ENCODE peak calls at places on chromosome 22, in five cellular contexts. One of them, this sample, is unnamed. For H3K4me1, the result is how much of the 10 kb centered on the place peaks cover.

GRCh38 chr22:32063701-32064100 is 20.6 kb downstream of the SLC5A1 start:
- DNase-seq in heart left ventricle: no peak
- DNase-seq in GM23338: no peak
- DNase-seq in transverse colon: no peak
- DNase-seq in A549: no peak
- DNase-seq in this sample: no peak

GRCh38 chr22:25053153-25053805 is 100.8 kb downstream of the KIAA1671 start:
- DNase-seq in heart left ventricle: no peak
- DNase-seq in GM23338: no peak
- DNase-seq in transverse colon: peak
- DNase-seq in A549: no peak
- DNase-seq in this sample: no peak

GRCh38 chr22:20434773-20435172 is 2.9 kb downstream of the SCARF2 start:
- DNase-seq in heart left ventricle: peak
- DNase-seq in GM23338: no peak
- DNase-seq in transverse colon: no peak
- DNase-seq in A549: no peak
- DNase-seq in this sample: no peak

GRCh38 chr22:40348025-40348658 is 1.8 kb downstream of the ADSL start:
- DNase-seq in heart left ventricle: no peak
- DNase-seq in GM23338: peak
- DNase-seq in transverse colon: peak
- DNase-seq in A549: peak
- DNase-seq in this sample: peak

GRCh38 chr22:31504282-31504681 is 7.9 kb downstream of the SFI1 start:
- DNase-seq in heart left ventricle: no peak
- DNase-seq in GM23338: no peak
- DNase-seq in transverse colon: no peak
- DNase-seq in A549: no peak
- DNase-seq in this sample: no peak

GRCh38 chr22:36366291-36366708 is 21.5 kb downstream of the MYH9 start:
- DNase-seq in heart left ventricle: no peak
- DNase-seq in GM23338: no peak
- DNase-seq in transverse colon: no peak
- DNase-seq in A549: no peak
- DNase-seq in this sample: no peak

GRCh38 chr22:40463727-40464126 is 93.3 kb downstream of the SGSM3 start:
- DNase-seq in heart left ventricle: no peak
- DNase-seq in GM23338: no peak
- DNase-seq in transverse colon: no peak
- DNase-seq in A549: no peak
- DNase-seq in this sample: no peak

GRCh38 chr22:30235687-30236170 is 10.8 kb downstream of the LIF start:
- DNase-seq in heart left ventricle: no peak
- DNase-seq in GM23338: peak
- DNase-seq in transverse colon: no peak
- DNase-seq in A549: peak
- DNase-seq in this sample: no peak

GRCh38 chr22:45977551-45978274 is 751 bp upstream of the WNT7B start:
- DNase-seq in heart left ventricle: no peak
- DNase-seq in GM23338: peak
- DNase-seq in transverse colon: no peak
- DNase-seq in A549: peak
- DNase-seq in this sample: no peak

GRCh38 chr22:36144886-36145541 is 15.5 kb downstream of the APOL3 start:
- DNase-seq in heart left ventricle: no peak
- DNase-seq in GM23338: peak
- DNase-seq in transverse colon: peak
- DNase-seq in A549: peak
- DNase-seq in this sample: peak

GRCh38 chr22:30041881-30042280 is 38.4 kb upstream of the HORMAD2 start:
- DNase-seq in heart left ventricle: no peak
- DNase-seq in GM23338: no peak
- DNase-seq in transverse colon: no peak
- DNase-seq in A549: no peak
- DNase-seq in this sample: no peak

GRCh38 chr22:36329217-36330078 is 58.3 kb downstream of the MYH9 start:
- DNase-seq in heart left ventricle: no peak
- DNase-seq in GM23338: peak
- DNase-seq in transverse colon: peak
- DNase-seq in A549: peak
- DNase-seq in this sample: no peak

GRCh38 chr22:30591191-30591587 is 521 bp downstream of the PES1 start:
- DNase-seq in heart left ventricle: no peak
- DNase-seq in GM23338: no peak
- DNase-seq in transverse colon: no peak
- DNase-seq in A549: no peak
- DNase-seq in this sample: no peak

GRCh38 chr22:27311666-27312566 is 489.6 kb downstream of the MN1 start:
- DNase-seq in heart left ventricle: no peak
- DNase-seq in GM23338: peak
- DNase-seq in transverse colon: peak
- DNase-seq in A549: no peak
- DNase-seq in this sample: no peak

GRCh38 chr22:33923660-33924246 is 3.5 kb upstream of the LARGE1 start:
- DNase-seq in heart left ventricle: no peak
- DNase-seq in GM23338: peak
- DNase-seq in transverse colon: peak
- DNase-seq in A549: peak
- DNase-seq in this sample: peak

GRCh38 chr22:40434101-40434500 is 63.7 kb downstream of the SGSM3 start:
- DNase-seq in heart left ventricle: no peak
- DNase-seq in GM23338: no peak
- DNase-seq in transverse colon: no peak
- DNase-seq in A549: no peak
- DNase-seq in this sample: no peak

GRCh38 chr22:20438066-20438677 is 547 bp upstream of the SCARF2 start:
- DNase-seq in heart left ventricle: peak
- DNase-seq in GM23338: peak
- DNase-seq in transverse colon: no peak
- DNase-seq in A549: no peak
- DNase-seq in this sample: no peak

GRCh38 chr22:46381142-46381541 is 45.6 kb downstream of the TRMU start:
- DNase-seq in heart left ventricle: peak
- DNase-seq in GM23338: no peak
- DNase-seq in transverse colon: no peak
- DNase-seq in A549: peak
- DNase-seq in this sample: no peak

GRCh38 chr22:39992088-39992826 is 2.5 kb upstream of the FAM83F start:
- DNase-seq in heart left ventricle: no peak
- DNase-seq in GM23338: no peak
- DNase-seq in transverse colon: no peak
- DNase-seq in A549: no peak
- DNase-seq in this sample: no peak

GRCh38 chr22:46262449-46263207 is 515 bp downstream of the PKDREJ start:
- DNase-seq in heart left ventricle: peak
- DNase-seq in GM23338: peak
- DNase-seq in transverse colon: peak
- DNase-seq in A549: no peak
- DNase-seq in this sample: peak

GRCh38 chr22:45879552-45879949 is 97.4 kb downstream of the WNT7B start:
- DNase-seq in heart left ventricle: peak
- DNase-seq in GM23338: no peak
- DNase-seq in transverse colon: no peak
- DNase-seq in A549: no peak
- DNase-seq in this sample: no peak

GRCh38 chr22:17931400-17931825 is 92.9 kb downstream of the MICAL3 start:
- DNase-seq in heart left ventricle: no peak
- DNase-seq in GM23338: no peak
- DNase-seq in transverse colon: peak
- DNase-seq in A549: no peak
- DNase-seq in this sample: no peak

GRCh38 chr22:40399661-40400060 is 29.3 kb downstream of the SGSM3 start:
- DNase-seq in heart left ventricle: no peak
- DNase-seq in GM23338: no peak
- DNase-seq in transverse colon: no peak
- DNase-seq in A549: no peak
- DNase-seq in this sample: no peak

GRCh38 chr22:46042786-46043185 is 65.8 kb upstream of the WNT7B start:
- DNase-seq in heart left ventricle: no peak
- DNase-seq in GM23338: no peak
- DNase-seq in transverse colon: no peak
- DNase-seq in A549: no peak
- DNase-seq in this sample: peak

GRCh38 chr22:30279389-30279788 is 9.9 kb downstream of the CASTOR1 start:
- DNase-seq in heart left ventricle: peak
- DNase-seq in GM23338: no peak
- DNase-seq in transverse colon: no peak
- DNase-seq in A549: no peak
- DNase-seq in this sample: no peak

GRCh38 chr22:46636221-46637002 is 16.2 kb downstream of the GRAMD4 start:
- DNase-seq in heart left ventricle: peak
- DNase-seq in GM23338: peak
- DNase-seq in transverse colon: no peak
- DNase-seq in A549: no peak
- DNase-seq in this sample: no peak

GRCh38 chr22:48082284-48082683 is 1319.8 kb downstream of the TBC1D22A start:
- DNase-seq in heart left ventricle: no peak
- DNase-seq in GM23338: no peak
- DNase-seq in transverse colon: no peak
- DNase-seq in A549: no peak
- DNase-seq in this sample: no peak
- H3K4me1 ChIP-seq in heart left ventricle: under half
- H3K4me1 ChIP-seq in GM23338: under half
- H3K4me1 ChIP-seq in transverse colon: under half
- H3K4me1 ChIP-seq in A549: under half
- H3K4me1 ChIP-seq in this sample: under half

DNA sequence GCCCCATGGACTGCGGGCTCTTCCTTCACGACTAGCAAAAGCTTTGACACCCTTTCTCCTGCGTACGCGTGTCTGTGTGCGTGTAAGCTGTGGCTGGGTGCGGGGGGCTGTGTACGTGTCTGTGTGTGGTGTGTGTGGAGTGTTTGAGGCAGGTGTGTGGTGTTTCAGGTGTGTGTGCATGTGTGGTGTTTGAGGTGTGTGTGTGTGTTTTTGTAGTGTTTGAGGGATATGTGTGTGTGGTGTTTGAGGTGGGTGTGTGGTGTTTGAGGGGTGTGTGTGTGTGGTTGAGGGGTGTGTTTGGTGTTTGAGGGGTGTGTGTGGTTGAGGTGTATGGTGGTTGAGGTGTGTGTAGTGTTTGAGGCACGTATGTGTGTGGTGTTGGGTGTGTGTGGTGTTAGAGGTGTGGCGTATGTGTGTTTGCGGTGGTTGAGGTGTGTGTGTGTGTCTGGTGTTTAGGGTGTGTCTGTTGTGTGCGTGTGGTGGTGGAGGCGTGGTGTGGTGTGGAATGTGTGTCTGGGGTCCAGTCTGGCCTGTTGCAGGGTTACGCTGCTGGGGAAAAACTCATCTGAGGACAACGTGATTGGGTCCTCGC is 687 bp upstream of the ARSA start:
- DNase-seq in heart left ventricle: no peak
- DNase-seq in GM23338: no peak
- DNase-seq in transverse colon: no peak
- DNase-seq in A549: no peak
- DNase-seq in this sample: no peak
- H3K27ac ChIP-seq in heart left ventricle: peak
- H3K27ac ChIP-seq in GM23338: no peak
- H3K27ac ChIP-seq in transverse colon: peak
- H3K27ac ChIP-seq in A549: peak
- H3K27ac ChIP-seq in this sample: peak

DNA sequence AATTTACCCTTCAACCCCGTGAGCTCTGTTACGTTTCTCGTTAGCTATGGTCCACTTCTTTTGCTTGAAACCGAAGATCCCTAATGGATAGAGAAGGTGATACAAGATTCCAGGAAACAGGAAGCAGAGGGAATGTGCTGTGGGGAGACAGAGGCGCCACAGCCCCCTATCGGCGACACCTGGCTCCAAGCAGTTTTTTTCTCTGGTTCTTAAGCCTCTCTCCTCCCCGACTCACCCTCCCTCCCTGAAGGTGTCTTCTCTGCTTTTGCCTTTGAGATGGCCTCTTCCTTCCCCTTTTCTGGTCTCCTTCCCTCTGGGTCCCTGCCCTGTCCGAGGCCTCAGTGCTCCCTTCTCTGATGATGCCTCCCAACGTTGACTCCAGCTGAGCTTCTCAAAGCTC is 14.2 kb upstream of the APOBEC3A start:
- DNase-seq in heart left ventricle: no peak
- DNase-seq in GM23338: peak
- DNase-seq in transverse colon: peak
- DNase-seq in A549: no peak
- DNase-seq in this sample: no peak
- H3K4me1 ChIP-seq in heart left ventricle: under half
- H3K4me1 ChIP-seq in GM23338: under half
- H3K4me1 ChIP-seq in transverse colon: under half
- H3K4me1 ChIP-seq in A549: under half
- H3K4me1 ChIP-seq in this sample: under half

GRCh38 chr22:28815101-28815500 is 14.7 kb upstream of the XBP1 start:
- DNase-seq in heart left ventricle: no peak
- DNase-seq in GM23338: no peak
- DNase-seq in transverse colon: no peak
- DNase-seq in A549: no peak
- DNase-seq in this sample: no peak

GRCh38 chr22:28819253-28820096 is 19.1 kb upstream of the XBP1 start:
- DNase-seq in heart left ventricle: no peak
- DNase-seq in GM23338: no peak
- DNase-seq in transverse colon: peak
- DNase-seq in A549: peak
- DNase-seq in this sample: no peak

GRCh38 chr22:28815729-28816128 is 15.4 kb upstream of the XBP1 start:
- DNase-seq in heart left ventricle: no peak
- DNase-seq in GM23338: no peak
- DNase-seq in transverse colon: no peak
- DNase-seq in A549: no peak
- DNase-seq in this sample: no peak

GRCh38 chr22:28817919-28818859 is 17.8 kb upstream of the XBP1 start:
- DNase-seq in heart left ventricle: no peak
- DNase-seq in GM23338: peak
- DNase-seq in transverse colon: peak
- DNase-seq in A549: no peak
- DNase-seq in this sample: no peak

DNA sequence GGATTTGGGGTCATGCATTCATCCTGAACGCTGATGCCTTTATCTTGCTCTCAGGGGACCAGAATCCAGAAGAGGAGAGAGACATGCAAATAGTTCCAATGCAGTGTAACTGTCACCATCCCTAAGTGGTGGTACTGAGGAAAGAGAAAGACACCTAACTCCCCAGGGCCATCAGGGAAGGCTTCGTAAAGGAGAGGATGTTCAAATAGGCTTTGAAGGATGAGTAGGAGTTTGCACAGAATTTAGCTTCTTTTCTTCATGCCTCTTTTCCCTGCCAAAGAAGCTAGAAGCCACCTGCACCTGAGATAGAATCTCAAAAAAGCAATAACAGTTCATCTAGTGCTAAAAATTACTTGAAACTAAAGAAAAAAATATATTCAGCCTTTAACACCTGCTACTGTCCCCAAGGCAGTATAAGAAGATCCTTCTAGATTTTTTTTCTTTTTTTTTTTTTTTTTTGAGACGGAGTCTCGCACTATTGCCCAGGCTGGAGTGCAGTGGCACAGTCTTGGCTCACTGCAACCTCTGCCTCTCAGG is 16.7 kb upstream of the XBP1 start:
- DNase-seq in heart left ventricle: no peak
- DNase-seq in GM23338: no peak
- DNase-seq in transverse colon: no peak
- DNase-seq in A549: no peak
- DNase-seq in this sample: no peak
- H3K27ac ChIP-seq in heart left ventricle: no peak
- H3K27ac ChIP-seq in GM23338: no peak
- H3K27ac ChIP-seq in transverse colon: peak
- H3K27ac ChIP-seq in A549: no peak
- H3K27ac ChIP-seq in this sample: no peak